ENCODE peak calls at places on chromosome 15, in ten cellular contexts. G is EL; U is endothelial cell; I is HFFc6; R is T-helper 17 cell; S is pulmonary artery endothelial cell; O is HS-27A; T is neuronal stem cell; A is activated CD8-positive, alpha-beta memory T cell treated with anti-CD3 and anti-CD28 coated beads for 1 hour; Y is activated gamma-delta T cell treated with Interleukin-2 at 50 U/mL for 16 hours. B is an unnamed sample.

GRCh38 chr15:41848595-41848994 is 9.9 kb downstream of the PLA2G4B start:
- DNase-seq in G (no peak), U (no peak), I (no peak), R (no peak), S (no peak), O (no peak), T (no peak), A (no peak), Y (no peak), B (no peak)

GRCh38 chr15:79060175-79060574 is 30.4 kb downstream of the RASGRF1 start:
- DNase-seq in G (no peak), U (no peak), I (no peak), R (no peak), S (no peak), O (no peak), T (no peak), A (no peak), Y (no peak), B (no peak)

GRCh38 chr15:75584121-75584520 is 5.0 kb upstream of the PTPN9 start:
- DNase-seq in G (no peak), U (no peak), I (no peak), R (no peak), S (no peak), O (no peak), T (no peak), A (no peak), Y (no peak), B (no peak)

GRCh38 chr15:87224409-87224808 is 1032.1 kb downstream of the NTRK3 start:
- DNase-seq in G (peak; percentile 69), U (no peak), I (peak; percentile 78), R (no peak), S (no peak), O (no peak), T (no peak), A (no peak), Y (no peak), B (no peak)

GRCh38 chr15:77865106-77865630 is 212.3 kb downstream of the TBC1D2B start:
- DNase-seq in G (no peak), U (no peak), I (no peak), R (no peak), S (no peak), O (no peak), T (no peak), A (no peak), Y (no peak), B (no peak)

GRCh38 chr15:80929689-80930088 is 59.9 kb downstream of the MESD start:
- DNase-seq in G (peak; percentile 25), U (no peak), I (peak; percentile 12), R (no peak), S (no peak), O (no peak), T (no peak), A (no peak), Y (no peak), B (no peak)

GRCh38 chr15:90046846-90047481 is 45.8 kb downstream of the ZNF710 start:
- DNase-seq in G (no peak), U (no peak), I (no peak), R (no peak), S (no peak), O (no peak), T (no peak), A (no peak), Y (no peak), B (no peak)

GRCh38 chr15:81480645-81481053 is 106.6 kb upstream of the TMC3 start:
- DNase-seq in G (peak; percentile 59), U (peak; percentile 65), I (peak; percentile 56), R (no peak), S (peak; percentile 13), O (peak; percentile 52), T (peak; percentile 64), A (no peak), Y (peak; percentile 8), B (peak; percentile 44)

GRCh38 chr15:90249123-90249863 is at the start of gene TTLL13:
- DNase-seq in G (peak; percentile 89), U (peak; percentile 98), I (peak; percentile 75), R (peak; percentile 39), S (no peak), O (peak; percentile 70), T (peak; percentile 92), A (no peak), Y (peak; percentile 54), B (peak; percentile 81)

GRCh38 chr15:67907175-67907723 is 67.4 kb upstream of the RNU6-1 start:
- DNase-seq in G (no peak), U (no peak), I (no peak), R (no peak), S (no peak), O (no peak), T (no peak), A (no peak), Y (no peak), B (no peak)

GRCh38 chr15:66706225-66706732 is 4.2 kb downstream of the SMAD6 start:
- DNase-seq in G (no peak), U (no peak), I (peak; percentile 22), R (no peak), S (no peak), O (no peak), T (no peak), A (no peak), Y (no peak), B (no peak)

GRCh38 chr15:77538793-77539487 is 93.8 kb downstream of the LINGO1 start:
- DNase-seq in G (no peak), U (no peak), I (no peak), R (no peak), S (no peak), O (no peak), T (no peak), A (no peak), Y (no peak), B (no peak)

GRCh38 chr15:57747206-57747605 is 40.7 kb downstream of the POLR2M start:
- DNase-seq in G (no peak), U (no peak), I (no peak), R (no peak), S (no peak), O (no peak), T (no peak), A (no peak), Y (no peak), B (no peak)

GRCh38 chr15:90334304-90334731 is 17.8 kb upstream of the ZNF774 start:
- DNase-seq in G (no peak), U (no peak), I (no peak), R (no peak), S (no peak), O (no peak), T (no peak), A (no peak), Y (no peak), B (no peak)

GRCh38 chr15:90950676-90951075 is 4.0 kb upstream of the RCCD1 start:
- DNase-seq in G (no peak), U (no peak), I (no peak), R (no peak), S (no peak), O (no peak), T (no peak), A (no peak), Y (no peak), B (no peak)

GRCh38 chr15:39602143-39602542 is 21.3 kb downstream of the THBS1 start:
- DNase-seq in G (no peak), U (no peak), I (peak; percentile 21), R (no peak), S (no peak), O (no peak), T (no peak), A (no peak), Y (no peak), B (no peak)

GRCh38 chr15:49645937-49646336 is 25.1 kb downstream of the DTWD1 start:
- DNase-seq in G (peak; percentile 81), U (no peak), I (peak; percentile 78), R (no peak), S (no peak), O (peak; percentile 85), T (no peak), A (no peak), Y (no peak), B (peak; percentile 73)

B was measured in NCI-H1092.